ENCODE peak calls at places on chromosomes 6 and 20, in nine cellular contexts. X is glutamatergic neuron, W is caudate nucleus, D is HuH-7, O is COLO829, R is ovary, G is NCI-H1092 treated with DMSO at 0.1 percent for 48 hours, U is HT1080, P is GM13976. H is an unnamed sample.

GRCh38 chr6:116974942-116975341 is 97.9 kb downstream of the RFX6 start:
- DNase-seq in X (no peak), W (no peak), D (no peak), O (no peak), R (no peak), G (no peak), U (no peak), P (no peak), H (no peak)

GRCh38 chr20:16349518-16350295 is 223.5 kb downstream of the KIF16B start:
- DNase-seq in X (no peak), W (no peak), D (no peak), O (no peak), R (no peak), G (no peak), U (no peak), P (no peak), H (no peak)

GRCh38 chr6:69847507-69847812 is 18.9 kb upstream of the COL19A1 start:
- DNase-seq in X (no peak), W (no peak), D (no peak), O (no peak), R (no peak), G (no peak), U (no peak), P (no peak), H (no peak)

GRCh38 chr6:44275749-44276648 is 5.7 kb downstream of the TMEM151B start:
- DNase-seq in X (no peak), W (no peak), D (no peak), O (no peak), R (no peak), G (peak), U (no peak), P (no peak), H (no peak)

GRCh38 chr6:113693866-113694265 is 163.3 kb upstream of the MARCKS start:
- DNase-seq in X (no peak), W (no peak), D (no peak), O (no peak), R (no peak), G (no peak), U (peak), P (no peak), H (no peak)

GRCh38 chr6:15183979-15184378 is 61.9 kb upstream of the JARID2 start:
- DNase-seq in X (no peak), W (no peak), D (no peak), O (no peak), R (no peak), G (no peak), U (no peak), P (no peak), H (peak)

GRCh38 chr6:111888928-111889696 is 15.9 kb upstream of the FYN start:
- DNase-seq in X (peak), W (no peak), D (peak), O (no peak), R (peak), G (peak), U (no peak), P (no peak), H (no peak)

GRCh38 chr6:37289931-37290330 is 32.0 kb upstream of the TMEM217 start:
- DNase-seq in X (no peak), W (no peak), D (no peak), O (no peak), R (no peak), G (no peak), U (no peak), P (no peak), H (peak)

GRCh38 chr6:81683928-81684327 is 68.6 kb downstream of the TENT5A start:
- DNase-seq in X (no peak), W (no peak), D (no peak), O (peak), R (no peak), G (no peak), U (peak), P (no peak), H (no peak)

GRCh38 chr6:145887969-145888368 is 73.4 kb upstream of the FBXO30 start:
- DNase-seq in X (no peak), W (no peak), D (no peak), O (no peak), R (no peak), G (no peak), U (peak), P (no peak), H (peak)

GRCh38 chr6:149580880-149581279 is 14.7 kb downstream of the GINM1 start:
- DNase-seq in X (no peak), W (no peak), D (no peak), O (no peak), R (no peak), G (no peak), U (no peak), P (no peak), H (no peak)

GRCh38 chr20:53020376-53020775 is 48.2 kb downstream of the TSHZ2 start:
- DNase-seq in X (no peak), W (no peak), D (no peak), O (no peak), R (no peak), G (no peak), U (no peak), P (no peak), H (no peak)

GRCh38 chr6:157469378-157469777 is 88.4 kb downstream of the ZDHHC14 start:
- DNase-seq in X (no peak), W (no peak), D (no peak), O (no peak), R (no peak), G (no peak), U (no peak), P (no peak), H (no peak)

GRCh38 chr6:170290306-170291128 is at the start of gene DLL1:
- DNase-seq in X (peak), W (peak), D (no peak), O (no peak), R (no peak), G (peak), U (peak), P (peak), H (no peak)

GRCh38 chr6:131656667-131657066 is 19.6 kb downstream of the ENPP3 start:
- DNase-seq in X (no peak), W (no peak), D (no peak), O (no peak), R (no peak), G (no peak), U (no peak), P (no peak), H (no peak)

GRCh38 chr6:4703367-4703766 is 72.8 kb upstream of the CDYL start:
- DNase-seq in X (no peak), W (no peak), D (no peak), O (no peak), R (no peak), G (no peak), U (no peak), P (no peak), H (no peak)

GRCh38 chr20:41179961-41180360 is 42.6 kb downstream of the PLCG1 start:
- DNase-seq in X (no peak), W (no peak), D (no peak), O (no peak), R (no peak), G (no peak), U (no peak), P (no peak), H (no peak)

GRCh38 chr20:35226775-35227681 is 538 bp downstream of the MMP24 start:
- DNase-seq in X (peak), W (peak), D (peak), O (peak), R (peak), G (peak), U (no peak), P (peak), H (peak)

GRCh38 chr6:109872549-109872948 is 105.6 kb upstream of the GPR6 start:
- DNase-seq in X (no peak), W (no peak), D (no peak), O (no peak), R (no peak), G (no peak), U (no peak), P (no peak), H (no peak)

GRCh38 chr6:39814236-39814635 is 22.1 kb downstream of the DAAM2 start:
- DNase-seq in X (no peak), W (no peak), D (no peak), O (no peak), R (no peak), G (no peak), U (no peak), P (no peak), H (no peak)

GRCh38 chr6:168388641-168389633 is 52.0 kb upstream of the SMOC2 start:
- DNase-seq in X (no peak), W (no peak), D (no peak), O (no peak), R (no peak), G (peak), U (no peak), P (no peak), H (no peak)

GRCh38 chr20:34709836-34710567 is 5.9 kb downstream of the TP53INP2 start:
- DNase-seq in X (peak), W (peak), D (peak), O (no peak), R (peak), G (peak), U (peak), P (peak), H (peak)

GRCh38 chr20:610130-611046 is at the start of gene TCF15:
- DNase-seq in X (peak), W (no peak), D (no peak), O (peak), R (peak), G (no peak), U (no peak), P (peak), H (no peak)

GRCh38 chr6:35601331-35602132 is 87.2 kb downstream of the FKBP5 start:
- DNase-seq in X (no peak), W (peak), D (no peak), O (peak), R (no peak), G (no peak), U (peak), P (no peak), H (peak)

GRCh38 chr6:40988634-40989033 is 50.4 kb downstream of the UNC5CL start:
- DNase-seq in X (no peak), W (no peak), D (no peak), O (no peak), R (no peak), G (no peak), U (no peak), P (no peak), H (no peak)

GRCh38 chr6:43778131-43778857 is 8.3 kb downstream of the VEGFA start:
- DNase-seq in X (no peak), W (no peak), D (no peak), O (no peak), R (no peak), G (no peak), U (no peak), P (no peak), H (no peak)

GRCh38 chr6:166465671-166466087 is 82.9 kb upstream of the MPC1 start:
- DNase-seq in X (peak), W (no peak), D (peak), O (peak), R (no peak), G (no peak), U (no peak), P (no peak), H (no peak)

GRCh38 chr6:128517124-128517523 is 3.3 kb downstream of the PTPRK start:
- DNase-seq in X (no peak), W (no peak), D (no peak), O (no peak), R (no peak), G (no peak), U (peak), P (no peak), H (no peak)

GRCh38 chr20:51382986-51383821 is 159.3 kb downstream of the NFATC2 start:
- DNase-seq in X (peak), W (no peak), D (no peak), O (no peak), R (no peak), G (peak), U (no peak), P (no peak), H (no peak)

H was measured in CD4-positive, alpha-beta T cell.